ENCODE peak calls at places on chromosomes 2 and 18, in eight cellular contexts. N, G, K, R, J, A, X and W are unnamed samples.

GRCh38 chr2:127941461-127941860 is 55.7 kb upstream of the AMMECR1L start:
- DNase-seq in N (no peak), G (no peak), K (no peak), R (no peak), J (no peak), A (no peak), X (no peak), W (no peak)

GRCh38 chr2:26067186-26067974 is 33.5 kb downstream of the RAB10 start:
- DNase-seq in N (no peak), G (no peak), K (no peak), R (no peak), J (no peak), A (no peak), X (no peak), W (no peak)

GRCh38 chr18:35775887-35776286 is 194.3 kb downstream of the GALNT1 start:
- DNase-seq in N (peak; percentile 22), G (peak; percentile 63), K (no peak), R (no peak), J (peak; percentile 9), A (peak; percentile 6), X (no peak), W (peak; percentile 38)

GRCh38 chr2:37468139-37468538 is 123.7 kb downstream of the QPCT start:
- DNase-seq in N (no peak), G (no peak), K (no peak), R (no peak), J (no peak), A (no peak), X (no peak), W (peak; percentile 15)

GRCh38 chr18:34707670-34708069 is 2.4 kb upstream of the DTNA start:
- DNase-seq in N (peak; percentile 92), G (peak; percentile 29), K (no peak), R (no peak), J (peak; percentile 92), A (peak; percentile 96), X (no peak), W (peak; percentile 95)

GRCh38 chr2:17752892-17753802 is 463 bp downstream of the SMC6 start:
- DNase-seq in N (peak; percentile 83), G (peak; percentile 83), K (no peak), R (no peak), J (peak; percentile 34), A (peak; percentile 27), X (no peak), W (peak; percentile 64)

GRCh38 chr18:58398648-58399398 is 230.1 kb downstream of the ALPK2 start:
- DNase-seq in N (no peak), G (no peak), K (no peak), R (no peak), J (no peak), A (no peak), X (no peak), W (no peak)

GRCh38 chr18:23504720-23505119 is 1.4 kb downstream of the RMC1 start:
- DNase-seq in N (no peak), G (no peak), K (no peak), R (no peak), J (no peak), A (no peak), X (no peak), W (no peak)

GRCh38 chr2:96100893-96101304 is 15.5 kb downstream of the ADRA2B start:
- DNase-seq in N (no peak), G (no peak), K (no peak), R (peak; percentile 32), J (no peak), A (no peak), X (peak; percentile 37), W (no peak)

GRCh38 chr2:196830701-196831100 is 21.5 kb upstream of the C2orf66 start:
- DNase-seq in N (no peak), G (peak; percentile 38), K (no peak), R (no peak), J (no peak), A (no peak), X (no peak), W (no peak)

GRCh38 chr2:196840171-196840570 is 31.0 kb upstream of the C2orf66 start:
- DNase-seq in N (no peak), G (no peak), K (no peak), R (no peak), J (no peak), A (no peak), X (no peak), W (no peak)

DNA sequence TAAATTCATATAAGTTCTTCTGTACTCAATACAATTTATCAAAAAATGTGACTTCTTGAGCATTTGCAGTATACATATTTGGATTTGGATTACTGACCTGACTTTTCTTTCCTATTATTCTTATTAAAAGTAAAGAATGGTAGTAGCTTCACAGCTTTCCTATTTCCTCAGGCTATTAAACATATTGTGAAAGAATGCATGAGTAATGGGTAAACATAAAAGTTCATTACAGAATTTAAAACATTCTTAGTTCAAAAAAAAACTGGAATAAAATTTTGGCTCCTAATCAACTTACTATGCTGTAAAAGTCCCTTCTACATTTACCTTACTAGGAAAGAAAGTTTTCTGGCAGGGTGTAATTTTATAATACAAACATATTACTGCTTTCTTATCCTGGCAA is 27.3 kb upstream of the C2orf66 start:
- DNase-seq in N (peak; percentile 46), G (no peak), K (peak; percentile 15), R (no peak), J (peak; percentile 41), A (peak; percentile 38), X (no peak), W (peak; percentile 55)
- H3K27ac ChIP-seq in N (no peak overlapping the region), G (no peak overlapping the region), K (no peak overlapping the region), R (no peak overlapping the region), J (no peak overlapping the region), A (no peak overlapping the region), X (no peak overlapping the region), W (no peak overlapping the region)

GRCh38 chr2:10079931-10080535 is at the start of gene CYS1:
- DNase-seq in N (no peak), G (peak; percentile 76), K (no peak), R (peak; percentile 81), J (no peak), A (no peak), X (peak; percentile 88), W (peak; percentile 66)

GRCh38 chr2:10078704-10079191 is 1.5 kb downstream of the CYS1 start:
- DNase-seq in N (no peak), G (no peak), K (no peak), R (no peak), J (no peak), A (no peak), X (peak; percentile 8), W (no peak)

GRCh38 chr2:10078001-10078400 is 2.2 kb downstream of the CYS1 start:
- DNase-seq in N (no peak), G (no peak), K (no peak), R (no peak), J (no peak), A (no peak), X (peak; percentile 37), W (no peak)

GRCh38 chr2:10080536-10081304 is 509 bp upstream of the CYS1 start:
- DNase-seq in N (no peak), G (peak; percentile 62), K (no peak), R (no peak), J (no peak), A (no peak), X (peak; percentile 90), W (no peak)

DNA sequence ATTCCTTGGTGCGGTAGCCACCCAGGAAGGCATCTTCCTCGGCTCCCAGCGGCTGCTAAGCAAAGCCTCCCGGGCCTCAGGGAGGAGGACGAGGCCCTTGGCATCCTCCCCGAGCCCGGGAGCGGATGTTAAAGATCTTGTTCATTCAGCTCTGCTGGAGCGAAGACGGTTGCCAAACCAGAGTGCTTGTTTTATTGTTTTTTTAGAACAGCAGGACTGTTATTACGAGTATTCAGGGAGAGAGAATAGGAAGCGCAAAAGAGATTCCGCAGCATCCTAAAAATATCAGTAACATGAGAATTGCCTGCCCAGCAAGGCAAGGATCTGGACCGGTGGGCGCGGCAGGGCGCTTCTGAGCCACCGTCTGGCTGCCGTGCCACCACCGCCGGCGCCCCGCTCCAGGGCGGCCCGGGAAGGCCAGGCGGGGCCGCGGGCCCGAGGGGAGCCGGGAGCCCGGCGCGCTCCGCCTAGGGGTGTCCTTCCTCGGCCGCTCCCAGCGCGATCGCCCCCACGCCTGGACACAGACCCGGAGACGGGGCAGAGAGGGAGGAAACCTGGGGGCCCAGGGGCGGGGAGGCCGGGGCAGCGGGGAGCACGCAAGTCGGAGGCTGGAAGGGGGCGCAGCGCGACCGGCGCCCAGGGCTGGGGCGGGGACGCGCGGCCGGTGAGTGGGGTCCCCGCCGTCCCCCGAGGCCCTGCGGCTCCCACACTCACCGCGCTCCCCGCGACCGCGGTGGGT is 850 bp downstream of the CYS1 start:
- DNase-seq in N (peak; percentile 33), G (peak; percentile 65), K (no peak), R (peak; percentile 74), J (peak; percentile 58), A (peak; percentile 65), X (peak; percentile 85), W (peak; percentile 84)
- H3K9ac ChIP-seq in N (no peak overlapping the region), G (no peak overlapping the region), K (peak overlapping the region; percentile 28), R (no peak overlapping the region), J (no peak overlapping the region), A (no peak overlapping the region), X (peak overlapping the region; percentile 73), W (peak overlapping the region; percentile 72)

DNA sequence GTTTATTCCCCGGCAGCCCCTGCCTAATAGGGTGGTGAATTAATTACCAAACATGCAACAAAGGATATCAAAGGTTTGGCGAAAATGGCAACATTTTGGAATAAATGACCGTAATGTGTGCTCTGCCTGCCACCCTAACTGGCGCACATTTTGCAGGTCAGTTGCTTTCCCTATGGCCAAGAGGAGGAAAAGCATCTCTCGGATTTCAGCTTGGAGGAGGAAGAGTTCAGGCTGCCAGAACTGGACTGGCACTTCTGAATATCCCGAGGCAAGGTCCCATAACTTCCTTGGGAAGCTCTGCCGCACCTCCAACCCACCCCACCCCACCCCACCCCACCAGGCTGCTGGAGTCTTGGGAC is 37.1 kb downstream of the SLC25A52 start:
- DNase-seq in N (no peak), G (no peak), K (no peak), R (no peak), J (no peak), A (no peak), X (no peak), W (no peak)
- H3K4me3 ChIP-seq in N (peak overlapping the region; percentile 43), G (no peak overlapping the region), K (peak overlapping the region; percentile 73), R (no peak overlapping the region), J (no peak overlapping the region), A (no peak overlapping the region), X (peak overlapping the region; percentile 80), W (peak overlapping the region; percentile 70)

DNA sequence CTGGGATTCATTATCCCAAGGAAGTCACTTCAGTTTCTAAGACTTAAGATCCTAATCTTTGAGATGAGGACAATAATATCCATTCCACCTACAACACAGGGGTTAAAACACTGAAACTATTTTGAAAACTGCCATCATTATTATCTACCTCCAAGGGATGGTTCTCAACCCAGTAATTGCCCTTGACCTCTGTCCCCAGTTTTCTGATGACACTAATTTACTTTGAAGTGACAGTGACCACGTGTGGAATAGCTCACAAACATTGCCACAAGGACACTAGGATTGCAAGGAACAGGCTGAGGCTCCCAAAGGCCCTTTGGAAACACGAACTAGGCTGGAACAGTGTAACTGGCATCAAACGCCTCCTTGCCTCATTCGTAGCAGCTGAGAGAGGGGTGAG is 78.4 kb downstream of the UXS1 start:
- DNase-seq in N (no peak), G (no peak), K (no peak), R (no peak), J (no peak), A (no peak), X (no peak), W (no peak)
- H3K27ac ChIP-seq in N (no peak overlapping the region), G (no peak overlapping the region), K (no peak overlapping the region), R (no peak overlapping the region), J (no peak overlapping the region), A (no peak overlapping the region), X (peak overlapping the region; percentile 88), W (no peak overlapping the region)

GRCh38 chr2:109173311-109174171 is 44.5 kb downstream of the SH3RF3 start:
- DNase-seq in N (no peak), G (peak; percentile 75), K (no peak), R (no peak), J (peak; percentile 87), A (peak; percentile 95), X (peak; percentile 89), W (peak; percentile 93)
- H3K9ac ChIP-seq in N (no peak overlapping the region), G (no peak overlapping the region), K (no peak overlapping the region), R (no peak overlapping the region), J (peak overlapping the region; percentile 50), A (peak overlapping the region; percentile 43), X (no peak overlapping the region), W (peak overlapping the region; percentile 82)

GRCh38 chr18:47748093-47748796 is 182.2 kb downstream of the SMAD2 start:
- DNase-seq in N (no peak), G (no peak), K (no peak), R (no peak), J (no peak), A (no peak), X (no peak), W (no peak)
- H3K4me3 ChIP-seq in N (no peak overlapping the region), G (no peak overlapping the region), K (no peak overlapping the region), R (peak overlapping the region; percentile 30), J (no peak overlapping the region), A (no peak overlapping the region), X (peak overlapping the region; percentile 41), W (no peak overlapping the region)